ENCODE peak calls at places on chromosomes 13 and 19, in six cellular contexts. One of them, this sample, is unnamed.

GRCh38 chr19:50292216-50292827 is 36.9 kb downstream of the KCNC3 start:
- DNase-seq in K562: no peak
- DNase-seq in GM12878: no peak
- DNase-seq in HepG2: no peak
- DNase-seq in A549: no peak
- DNase-seq in endothelial cell of umbilical vein: no peak
- DNase-seq in this sample: no peak

GRCh38 chr19:18002347-18002850 is 5.6 kb upstream of the ARRDC2 start:
- DNase-seq in A549: no peak
- DNase-seq in K562: no peak
- DNase-seq in GM12878: no peak
- DNase-seq in endothelial cell of umbilical vein: no peak
- DNase-seq in HepG2: no peak
- DNase-seq in this sample: peak

GRCh38 chr13:113050856-113051431 is 54.6 kb upstream of the F7 start:
- DNase-seq in A549: no peak
- DNase-seq in GM12878: no peak
- DNase-seq in HepG2: no peak
- DNase-seq in K562: no peak
- DNase-seq in endothelial cell of umbilical vein: no peak
- DNase-seq in this sample: no peak

GRCh38 chr19:46890423-46891170 is 29.8 kb downstream of the ARHGAP35 start:
- DNase-seq in endothelial cell of umbilical vein: no peak
- DNase-seq in GM12878: no peak
- DNase-seq in HepG2: peak
- DNase-seq in K562: no peak
- DNase-seq in A549: peak
- DNase-seq in this sample: no peak

GRCh38 chr13:30818323-30818960 is 83.1 kb downstream of the ALOX5AP start:
- DNase-seq in endothelial cell of umbilical vein: no peak
- DNase-seq in GM12878: no peak
- DNase-seq in K562: no peak
- DNase-seq in HepG2: no peak
- DNase-seq in A549: no peak
- DNase-seq in this sample: no peak

GRCh38 chr13:92967923-92968322 is 258.7 kb upstream of the GPC6 start:
- DNase-seq in K562: no peak
- DNase-seq in HepG2: peak
- DNase-seq in A549: no peak
- DNase-seq in GM12878: no peak
- DNase-seq in endothelial cell of umbilical vein: no peak
- DNase-seq in this sample: no peak

GRCh38 chr13:44436589-44437337 is 63.1 kb downstream of the SERP2 start:
- DNase-seq in K562: peak
- DNase-seq in endothelial cell of umbilical vein: peak
- DNase-seq in GM12878: no peak
- DNase-seq in A549: peak
- DNase-seq in HepG2: peak
- DNase-seq in this sample: peak

GRCh38 chr19:41031926-41032325 is 40.8 kb downstream of the CYP2B6 start:
- DNase-seq in HepG2: no peak
- DNase-seq in GM12878: no peak
- DNase-seq in endothelial cell of umbilical vein: no peak
- DNase-seq in K562: no peak
- DNase-seq in A549: no peak
- DNase-seq in this sample: no peak

GRCh38 chr13:35723061-35723461 is 246.6 kb upstream of the MAB21L1 start:
- DNase-seq in A549: no peak
- DNase-seq in K562: no peak
- DNase-seq in GM12878: no peak
- DNase-seq in HepG2: no peak
- DNase-seq in endothelial cell of umbilical vein: no peak
- DNase-seq in this sample: peak

GRCh38 chr13:28012896-28013295 is 24.4 kb upstream of the URAD start:
- DNase-seq in endothelial cell of umbilical vein: no peak
- DNase-seq in A549: no peak
- DNase-seq in GM12878: peak
- DNase-seq in K562: no peak
- DNase-seq in HepG2: no peak
- DNase-seq in this sample: no peak

GRCh38 chr19:3336680-3337523 is 29.5 kb upstream of the NFIC start:
- DNase-seq in endothelial cell of umbilical vein: peak
- DNase-seq in K562: no peak
- DNase-seq in HepG2: peak
- DNase-seq in A549: no peak
- DNase-seq in GM12878: no peak
- DNase-seq in this sample: no peak

GRCh38 chr13:85729296-85729695 is 69.9 kb downstream of the SLITRK6 start:
- DNase-seq in HepG2: no peak
- DNase-seq in A549: no peak
- DNase-seq in GM12878: no peak
- DNase-seq in endothelial cell of umbilical vein: no peak
- DNase-seq in K562: no peak
- DNase-seq in this sample: no peak

GRCh38 chr13:110399801-110400200 is 92.7 kb downstream of the COL4A2 start:
- DNase-seq in A549: no peak
- DNase-seq in GM12878: no peak
- DNase-seq in endothelial cell of umbilical vein: no peak
- DNase-seq in HepG2: no peak
- DNase-seq in K562: no peak
- DNase-seq in this sample: no peak

GRCh38 chr13:49347650-49348385 is 96.0 kb downstream of the CAB39L start:
- DNase-seq in GM12878: no peak
- DNase-seq in K562: no peak
- DNase-seq in A549: no peak
- DNase-seq in endothelial cell of umbilical vein: no peak
- DNase-seq in HepG2: no peak
- DNase-seq in this sample: no peak

GRCh38 chr13:103386341-103386740 is 320.1 kb upstream of the SLC10A2 start:
- DNase-seq in HepG2: no peak
- DNase-seq in endothelial cell of umbilical vein: no peak
- DNase-seq in A549: no peak
- DNase-seq in K562: no peak
- DNase-seq in GM12878: no peak
- DNase-seq in this sample: no peak

GRCh38 chr13:111484129-111484925 is 163.9 kb downstream of the TEX29 start:
- DNase-seq in HepG2: no peak
- DNase-seq in A549: no peak
- DNase-seq in GM12878: no peak
- DNase-seq in K562: no peak
- DNase-seq in endothelial cell of umbilical vein: no peak
- DNase-seq in this sample: no peak

GRCh38 chr13:111482126-111482525 is 161.7 kb downstream of the TEX29 start:
- DNase-seq in K562: no peak
- DNase-seq in A549: no peak
- DNase-seq in HepG2: no peak
- DNase-seq in GM12878: no peak
- DNase-seq in endothelial cell of umbilical vein: no peak
- DNase-seq in this sample: no peak

GRCh38 chr13:111482806-111483620 is 162.6 kb downstream of the TEX29 start:
- DNase-seq in HepG2: no peak
- DNase-seq in endothelial cell of umbilical vein: no peak
- DNase-seq in K562: no peak
- DNase-seq in GM12878: no peak
- DNase-seq in A549: no peak
- DNase-seq in this sample: no peak

GRCh38 chr13:111484959-111485358 is 164.5 kb downstream of the TEX29 start:
- DNase-seq in A549: no peak
- DNase-seq in GM12878: no peak
- DNase-seq in endothelial cell of umbilical vein: no peak
- DNase-seq in K562: no peak
- DNase-seq in HepG2: no peak
- DNase-seq in this sample: no peak

GRCh38 chr13:111483621-111483987 is 163.2 kb downstream of the TEX29 start:
- DNase-seq in HepG2: no peak
- DNase-seq in endothelial cell of umbilical vein: no peak
- DNase-seq in GM12878: no peak
- DNase-seq in A549: no peak
- DNase-seq in K562: no peak
- DNase-seq in this sample: no peak
- TF ChIP-seq MYC in HepG2: no peak
- TF ChIP-seq MYC in endothelial cell of umbilical vein: no peak
- TF ChIP-seq MYC in GM12878: no peak
- TF ChIP-seq MYC in A549: no peak
- TF ChIP-seq MYC in K562: no peak
- TF ChIP-seq MYC in this sample: no peak

GRCh38 chr19:33373701-33374405 is at the start of gene CEBPG:
- DNase-seq in A549: peak
- DNase-seq in HepG2: no peak
- DNase-seq in K562: peak
- DNase-seq in GM12878: no peak
- DNase-seq in endothelial cell of umbilical vein: peak
- DNase-seq in this sample: peak

GRCh38 chr19:33374406-33374703 is 846 bp downstream of the CEBPG start:
- DNase-seq in K562: peak
- DNase-seq in GM12878: no peak
- DNase-seq in A549: no peak
- DNase-seq in endothelial cell of umbilical vein: no peak
- DNase-seq in HepG2: no peak
- DNase-seq in this sample: peak

GRCh38 chr19:33375760-33376159 is 2.3 kb downstream of the CEBPG start:
- DNase-seq in K562: peak
- DNase-seq in A549: no peak
- DNase-seq in endothelial cell of umbilical vein: no peak
- DNase-seq in GM12878: no peak
- DNase-seq in HepG2: peak
- DNase-seq in this sample: no peak

GRCh38 chr19:33376423-33376822 is 2.9 kb downstream of the CEBPG start:
- DNase-seq in K562: no peak
- DNase-seq in A549: peak
- DNase-seq in endothelial cell of umbilical vein: peak
- DNase-seq in GM12878: no peak
- DNase-seq in HepG2: peak
- DNase-seq in this sample: no peak

DNA sequence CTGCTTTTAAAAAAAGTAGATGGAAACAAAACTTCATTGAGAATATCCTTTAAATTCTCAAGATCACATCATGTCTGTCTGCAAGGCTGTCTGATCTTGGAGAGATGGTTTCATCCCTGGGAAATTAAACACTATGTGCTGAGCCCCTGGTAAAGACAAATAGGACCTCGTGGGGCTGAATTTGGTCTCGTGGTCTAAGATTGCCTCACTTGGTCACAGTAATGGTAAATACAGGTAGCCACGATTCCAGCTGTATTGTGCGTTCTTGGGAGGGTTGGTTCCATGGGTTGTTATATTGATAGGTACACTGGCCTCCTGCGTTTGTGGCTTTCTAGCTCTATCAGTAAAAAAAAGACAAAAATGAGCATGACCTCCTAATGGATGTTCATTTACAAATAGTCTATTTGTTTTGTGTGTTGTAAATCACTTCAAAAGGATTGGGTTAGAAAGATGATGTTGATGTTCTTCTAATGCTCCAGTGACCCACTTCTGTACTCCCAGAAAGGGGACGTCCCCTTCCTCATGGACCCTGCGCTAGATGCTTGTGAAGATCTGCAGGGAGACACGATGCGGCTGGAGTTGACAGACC is 1.7 kb downstream of the CEBPG start:
- DNase-seq in HepG2: no peak
- DNase-seq in endothelial cell of umbilical vein: no peak
- DNase-seq in K562: no peak
- DNase-seq in GM12878: no peak
- DNase-seq in A549: no peak
- DNase-seq in this sample: no peak
- TF ChIP-seq POLR2A in HepG2: peak
- TF ChIP-seq POLR2A in endothelial cell of umbilical vein: no peak
- TF ChIP-seq POLR2A in K562: no peak
- TF ChIP-seq POLR2A in GM12878: no peak
- TF ChIP-seq POLR2A in A549: no peak
- TF ChIP-seq POLR2A in this sample: no peak

DNA sequence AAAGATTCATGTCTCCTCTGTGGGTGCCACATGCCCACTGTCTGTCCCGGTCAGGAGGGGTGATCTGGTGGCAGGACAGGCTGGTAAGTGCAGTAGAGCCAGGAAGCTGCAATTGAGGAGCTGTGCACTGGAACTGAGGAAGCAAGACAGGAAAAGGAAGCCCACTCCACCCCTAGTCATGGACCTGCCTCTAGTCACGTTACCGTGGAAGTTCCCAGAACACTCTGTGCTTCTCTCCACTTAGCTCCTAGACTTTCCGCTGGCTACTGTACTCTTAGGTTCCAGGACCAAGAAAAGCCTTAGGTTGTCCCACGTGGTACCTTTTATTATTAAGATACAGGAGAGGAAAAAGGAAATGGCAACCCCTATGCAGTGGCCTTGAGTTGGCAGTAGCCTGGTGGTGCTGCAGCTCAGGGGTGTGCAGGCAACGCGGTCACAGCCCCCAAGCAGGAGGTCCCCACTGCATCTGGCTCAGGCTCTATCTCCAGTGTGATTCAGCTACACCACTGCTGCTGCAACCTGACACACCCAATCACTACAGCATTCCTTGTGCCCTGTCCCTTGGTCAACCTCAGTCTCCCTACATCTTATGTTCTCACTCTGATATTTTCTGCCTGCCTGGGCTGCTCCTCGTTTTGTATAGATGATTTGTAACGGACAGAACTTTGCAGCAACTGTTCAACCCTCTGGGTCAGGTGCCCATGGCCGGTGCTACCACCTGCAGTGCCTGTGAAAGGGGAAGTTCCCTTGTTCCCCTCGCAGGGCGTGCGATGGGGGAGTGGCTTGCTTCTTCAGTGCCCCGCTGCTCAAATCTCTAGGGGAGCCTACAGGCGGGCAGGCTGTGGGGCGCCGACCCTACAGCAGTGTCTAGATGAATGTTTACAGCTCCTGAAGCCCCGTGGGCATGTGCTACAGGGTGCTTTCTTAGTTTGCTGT is 24.4 kb upstream of the GPR12 start:
- DNase-seq in K562: no peak
- DNase-seq in A549: no peak
- DNase-seq in GM12878: no peak
- DNase-seq in HepG2: no peak
- DNase-seq in endothelial cell of umbilical vein: no peak
- DNase-seq in this sample: peak
- TF ChIP-seq MYC in K562: no peak
- TF ChIP-seq MYC in A549: no peak
- TF ChIP-seq MYC in GM12878: no peak
- TF ChIP-seq MYC in HepG2: no peak
- TF ChIP-seq MYC in endothelial cell of umbilical vein: no peak
- TF ChIP-seq MYC in this sample: peak

DNA sequence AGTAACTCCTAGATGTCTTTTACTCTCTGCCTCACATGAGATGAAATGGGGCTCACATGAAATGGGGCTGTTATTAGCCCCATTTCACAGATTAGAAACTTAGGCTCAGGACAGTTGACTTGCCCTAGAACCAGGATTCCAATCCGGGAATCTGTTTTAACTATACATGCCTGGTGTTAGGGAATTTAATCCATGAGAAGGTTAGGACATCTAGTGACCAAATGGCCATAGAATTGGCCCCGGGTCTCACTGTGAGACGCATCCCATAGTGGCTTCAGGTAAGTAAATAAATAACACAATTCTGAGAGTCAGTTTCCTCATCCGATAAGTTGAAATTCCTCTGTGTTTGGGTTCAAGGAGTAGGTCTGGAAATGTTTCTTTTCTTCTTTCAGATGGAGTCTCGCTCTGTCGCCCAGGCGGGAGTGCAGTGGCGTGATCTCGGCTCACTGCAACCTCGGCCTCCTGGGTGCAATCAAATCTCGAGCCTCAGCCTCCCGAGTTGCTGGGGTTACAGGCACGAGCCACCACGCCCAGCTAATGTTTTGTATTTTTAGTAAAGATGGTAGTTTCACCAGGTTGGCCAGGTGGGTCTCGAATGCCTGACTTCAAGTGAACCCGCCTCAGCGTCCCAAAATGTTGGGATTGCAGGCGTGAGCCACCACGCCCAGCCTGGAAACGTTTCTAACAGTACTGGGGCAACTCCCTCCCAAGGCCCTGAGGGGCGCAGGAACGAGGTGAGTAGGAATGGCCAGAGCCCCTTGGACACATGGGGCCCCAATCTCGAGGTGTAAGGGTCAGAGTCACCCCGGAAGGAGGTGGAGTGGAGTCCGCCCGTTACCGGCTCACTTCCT is 1.2 kb upstream of the ZNF574 start:
- DNase-seq in HepG2: no peak
- DNase-seq in endothelial cell of umbilical vein: no peak
- DNase-seq in GM12878: no peak
- DNase-seq in K562: peak
- DNase-seq in A549: peak
- DNase-seq in this sample: peak
- TF ChIP-seq POLR2A in HepG2: no peak
- TF ChIP-seq POLR2A in endothelial cell of umbilical vein: no peak
- TF ChIP-seq POLR2A in GM12878: no peak
- TF ChIP-seq POLR2A in K562: no peak
- TF ChIP-seq POLR2A in A549: peak
- TF ChIP-seq POLR2A in this sample: no peak